ENCODE peak calls at places on chromosome 21, in seven cellular contexts. M, R, H, U, V, Q and N are unnamed samples.

GRCh38 chr21:43645414-43645891 is 13.8 kb downstream of the HSF2BP start:
- DNase-seq in M (no peak), R (peak), H (peak), U (no peak), V (peak), Q (no peak), N (no peak)

GRCh38 chr21:39633770-39634181 is 21.0 kb downstream of the B3GALT5 start:
- DNase-seq in M (no peak), R (no peak), H (no peak), U (no peak), V (no peak), Q (no peak), N (no peak)

GRCh38 chr21:41710823-41711160 is 56.1 kb downstream of the RIPK4 start:
- DNase-seq in M (no peak), R (no peak), H (no peak), U (no peak), V (no peak), Q (no peak), N (no peak)

GRCh38 chr21:33655591-33656221 is 13.4 kb downstream of the ITSN1 start:
- DNase-seq in M (no peak), R (no peak), H (no peak), U (no peak), V (no peak), Q (no peak), N (no peak)

GRCh38 chr21:34116569-34116968 is 43.2 kb downstream of the MRPS6 start:
- DNase-seq in M (no peak), R (no peak), H (no peak), U (no peak), V (no peak), Q (no peak), N (no peak)

GRCh38 chr21:43278766-43279577 is 110.2 kb downstream of the CRYAA start:
- DNase-seq in M (no peak), R (no peak), H (no peak), U (no peak), V (no peak), Q (no peak), N (no peak)

GRCh38 chr21:31354604-31355443 is 10.8 kb upstream of the TIAM1 start:
- DNase-seq in M (peak), R (peak), H (peak), U (no peak), V (no peak), Q (peak), N (peak)

GRCh38 chr21:32794643-32795042 is 23.1 kb upstream of the PAXBP1 start:
- DNase-seq in M (no peak), R (no peak), H (no peak), U (no peak), V (no peak), Q (no peak), N (no peak)

GRCh38 chr21:27569091-27569490 is 602.2 kb upstream of the ADAMTS5 start:
- DNase-seq in M (no peak), R (no peak), H (no peak), U (no peak), V (no peak), Q (no peak), N (no peak)

GRCh38 chr21:31730687-31731111 is 1.2 kb downstream of the SCAF4 start:
- DNase-seq in M (no peak), R (no peak), H (no peak), U (no peak), V (no peak), Q (no peak), N (no peak)

GRCh38 chr21:44519346-44520325 is 20.4 kb downstream of the KRTAP10-1 start:
- DNase-seq in M (no peak), R (no peak), H (no peak), U (no peak), V (no peak), Q (no peak), N (no peak)

GRCh38 chr21:29104239-29104708 is 26.2 kb upstream of the MAP3K7CL start:
- DNase-seq in M (no peak), R (no peak), H (no peak), U (no peak), V (no peak), Q (no peak), N (no peak)

GRCh38 chr21:42158846-42159245 is 60.1 kb upstream of the ABCG1 start:
- DNase-seq in M (no peak), R (no peak), H (no peak), U (no peak), V (no peak), Q (no peak), N (no peak)

GRCh38 chr21:45019076-45019886 is 55.1 kb upstream of the ADARB1 start:
- DNase-seq in M (no peak), R (no peak), H (no peak), U (peak), V (no peak), Q (no peak), N (no peak)

GRCh38 chr21:33229099-33229775 is 501 bp upstream of the IFNAR2 start:
- DNase-seq in M (no peak), R (no peak), H (no peak), U (no peak), V (no peak), Q (no peak), N (no peak)

GRCh38 chr21:35478096-35479080 is 429.3 kb upstream of the RUNX1 start:
- DNase-seq in M (no peak), R (no peak), H (no peak), U (no peak), V (no peak), Q (no peak), N (no peak)

GRCh38 chr21:43277481-43278351 is 108.9 kb downstream of the CRYAA start:
- DNase-seq in M (no peak), R (no peak), H (no peak), U (no peak), V (no peak), Q (no peak), N (no peak)

GRCh38 chr21:45595574-45596295 is 47.8 kb upstream of the PCBP3 start:
- DNase-seq in M (no peak), R (no peak), H (no peak), U (no peak), V (no peak), Q (no peak), N (no peak)

GRCh38 chr21:39029086-39029772 is 154.0 kb downstream of the PSMG1 start:
- DNase-seq in M (no peak), R (no peak), H (no peak), U (no peak), V (no peak), Q (no peak), N (no peak)

GRCh38 chr21:36059823-36060158 is 535 bp downstream of the SETD4 start:
- DNase-seq in M (no peak), R (peak), H (no peak), U (peak), V (no peak), Q (no peak), N (peak)

GRCh38 chr21:45613881-45614280 is 29.6 kb upstream of the PCBP3 start:
- DNase-seq in M (no peak), R (no peak), H (no peak), U (no peak), V (no peak), Q (no peak), N (no peak)

GRCh38 chr21:42112857-42113256 is 41.7 kb downstream of the UMODL1 start:
- DNase-seq in M (no peak), R (no peak), H (peak), U (no peak), V (no peak), Q (no peak), N (no peak)

GRCh38 chr21:45234906-45235305 is 52.8 kb downstream of the POFUT2 start:
- DNase-seq in M (no peak), R (no peak), H (no peak), U (no peak), V (no peak), Q (no peak), N (no peak)

GRCh38 chr21:35136586-35137254 is 87.6 kb upstream of the RUNX1 start:
- DNase-seq in M (no peak), R (no peak), H (no peak), U (no peak), V (no peak), Q (no peak), N (no peak)

GRCh38 chr21:33036430-33037162 is 10.9 kb downstream of the OLIG2 start:
- DNase-seq in M (no peak), R (peak), H (no peak), U (no peak), V (no peak), Q (no peak), N (no peak)

GRCh38 chr21:42306366-42307035 is 8.7 kb downstream of the TFF3 start:
- DNase-seq in M (no peak), R (no peak), H (no peak), U (no peak), V (no peak), Q (no peak), N (no peak)

GRCh38 chr21:43318841-43319781 is 107.8 kb downstream of the SIK1 start:
- DNase-seq in M (no peak), R (no peak), H (no peak), U (no peak), V (no peak), Q (no peak), N (no peak)

GRCh38 chr21:36429672-36430546 is 44.7 kb downstream of the CHAF1B start:
- DNase-seq in M (peak), R (peak), H (no peak), U (peak), V (peak), Q (no peak), N (peak)

GRCh38 chr21:25870084-25870483 is 135.3 kb downstream of the GABPA start:
- DNase-seq in M (no peak), R (no peak), H (no peak), U (no peak), V (no peak), Q (no peak), N (no peak)

GRCh38 chr21:42624095-42624830 is 29.2 kb upstream of the PDE9A start:
- DNase-seq in M (no peak), R (no peak), H (no peak), U (no peak), V (no peak), Q (no peak), N (no peak)

GRCh38 chr21:42476493-42477342 is 19.3 kb downstream of the RSPH1 start:
- DNase-seq in M (no peak), R (no peak), H (no peak), U (no peak), V (no peak), Q (no peak), N (no peak)

GRCh38 chr21:33870768-33871167 is 44.8 kb downstream of the ATP5PO start:
- DNase-seq in M (no peak), R (no peak), H (no peak), U (no peak), V (no peak), Q (no peak), N (no peak)

GRCh38 chr21:28427356-28428022 is 565.2 kb downstream of the LTN1 start:
- DNase-seq in M (no peak), R (no peak), H (no peak), U (no peak), V (no peak), Q (no peak), N (no peak)

GRCh38 chr21:15005391-15005790 is 59.4 kb downstream of the NRIP1 start:
- DNase-seq in M (no peak), R (peak), H (no peak), U (no peak), V (no peak), Q (no peak), N (no peak)

GRCh38 chr21:25752389-25752788 is 17.6 kb downstream of the GABPA start:
- DNase-seq in M (no peak), R (no peak), H (no peak), U (no peak), V (no peak), Q (no peak), N (no peak)

GRCh38 chr21:23968008-23968407 is 1639.3 kb downstream of the MRPL39 start:
- DNase-seq in M (no peak), R (no peak), H (no peak), U (no peak), V (no peak), Q (no peak), N (no peak)